ENCODE peak calls at places on chromosome 6, in five cellular contexts. B is progenitor cell of endocrine pancreas, Z is coronary artery, H is A549, N is fibroblast of mammary gland. U is an unnamed sample.

GRCh38 chr6:26045046-26045938 is 41.9 kb upstream of the HFE start:
- DNase-seq in B (no peak), Z (peak), H (peak), N (peak), U (peak)

GRCh38 chr6:127300411-127300810 is 33.7 kb downstream of the RNF146 start:
- DNase-seq in B (no peak), Z (no peak), H (peak), N (peak), U (no peak)

GRCh38 chr6:17600527-17601388 is 656 bp downstream of the FAM8A1 start:
- DNase-seq in B (peak), Z (peak), H (no peak), N (peak), U (peak)

GRCh38 chr6:129131282-129131681 is 248.3 kb downstream of the LAMA2 start:
- DNase-seq in B (no peak), Z (peak), H (no peak), N (peak), U (no peak)

GRCh38 chr6:28980797-28981390 is 24.2 kb downstream of the ZNF311 start:
- DNase-seq in B (peak), Z (no peak), H (peak), N (peak), U (peak)

GRCh38 chr6:105607624-105608392 is 204.9 kb upstream of the PREP start:
- DNase-seq in B (no peak), Z (no peak), H (no peak), N (no peak), U (no peak)

GRCh38 chr6:100460650-100461204 is 4.0 kb downstream of the SIM1 start:
- DNase-seq in B (no peak), Z (no peak), H (peak), N (no peak), U (no peak)

GRCh38 chr6:155483858-155484257 is 28.2 kb upstream of the NOX3 start:
- DNase-seq in B (no peak), Z (no peak), H (no peak), N (peak), U (no peak)

GRCh38 chr6:157061770-157062594 is 261.3 kb downstream of the TMEM242 start:
- DNase-seq in B (no peak), Z (no peak), H (no peak), N (no peak), U (no peak)

GRCh38 chr6:30169658-30170614 is 6.6 kb downstream of the TRIM15 start:
- DNase-seq in B (no peak), Z (no peak), H (peak), N (peak), U (peak)

GRCh38 chr6:160756021-160756420 is 54.0 kb downstream of the PLG start:
- DNase-seq in B (no peak), Z (no peak), H (no peak), N (no peak), U (no peak)

GRCh38 chr6:4611441-4612129 is 164.6 kb upstream of the CDYL start:
- DNase-seq in B (no peak), Z (no peak), H (no peak), N (peak), U (no peak)

GRCh38 chr6:113630738-113631535 is 226.2 kb upstream of the MARCKS start:
- DNase-seq in B (no peak), Z (no peak), H (no peak), N (peak), U (peak)

GRCh38 chr6:39362487-39362865 is 40.0 kb upstream of the KCNK16 start:
- DNase-seq in B (no peak), Z (no peak), H (no peak), N (no peak), U (no peak)

GRCh38 chr6:73323323-73323722 is 30.8 kb downstream of the DPPA5 start:
- DNase-seq in B (no peak), Z (no peak), H (no peak), N (no peak), U (no peak)

GRCh38 chr6:154928325-154928922 is 66.7 kb upstream of the TIAM2 start:
- DNase-seq in B (peak), Z (no peak), H (peak), N (peak), U (peak)

GRCh38 chr6:28675600-28675999 is 149.9 kb downstream of the GPX5 start:
- DNase-seq in B (no peak), Z (no peak), H (no peak), N (no peak), U (no peak)

GRCh38 chr6:155782320-155782730 is 326.7 kb upstream of the NOX3 start:
- DNase-seq in B (no peak), Z (no peak), H (peak), N (peak), U (no peak)

GRCh38 chr6:106512048-106512957 is 117.0 kb downstream of the RTN4IP1 start:
- DNase-seq in B (peak), Z (peak), H (peak), N (peak), U (peak)

GRCh38 chr6:83198486-83199172 is 5.5 kb downstream of the RWDD2A start:
- DNase-seq in B (no peak), Z (no peak), H (no peak), N (no peak), U (no peak)

GRCh38 chr6:169841251-169841650 is 89.8 kb downstream of the ERMARD start:
- DNase-seq in B (no peak), Z (no peak), H (no peak), N (no peak), U (no peak)

GRCh38 chr6:15330174-15330934 is 84.5 kb downstream of the JARID2 start:
- DNase-seq in B (no peak), Z (no peak), H (no peak), N (peak), U (peak)

GRCh38 chr6:6583836-6584235 is 4.7 kb upstream of the LY86 start:
- DNase-seq in B (no peak), Z (no peak), H (peak), N (no peak), U (peak)

GRCh38 chr6:169487579-169488205 is 214.1 kb downstream of the WDR27 start:
- DNase-seq in B (no peak), Z (no peak), H (no peak), N (peak), U (no peak)

GRCh38 chr6:70834520-70834919 is 122.3 kb downstream of the B3GAT2 start:
- DNase-seq in B (no peak), Z (no peak), H (no peak), N (peak), U (no peak)

GRCh38 chr6:40398810-40399477 is 188.2 kb downstream of the LRFN2 start:
- DNase-seq in B (no peak), Z (no peak), H (no peak), N (no peak), U (no peak)

DNA sequence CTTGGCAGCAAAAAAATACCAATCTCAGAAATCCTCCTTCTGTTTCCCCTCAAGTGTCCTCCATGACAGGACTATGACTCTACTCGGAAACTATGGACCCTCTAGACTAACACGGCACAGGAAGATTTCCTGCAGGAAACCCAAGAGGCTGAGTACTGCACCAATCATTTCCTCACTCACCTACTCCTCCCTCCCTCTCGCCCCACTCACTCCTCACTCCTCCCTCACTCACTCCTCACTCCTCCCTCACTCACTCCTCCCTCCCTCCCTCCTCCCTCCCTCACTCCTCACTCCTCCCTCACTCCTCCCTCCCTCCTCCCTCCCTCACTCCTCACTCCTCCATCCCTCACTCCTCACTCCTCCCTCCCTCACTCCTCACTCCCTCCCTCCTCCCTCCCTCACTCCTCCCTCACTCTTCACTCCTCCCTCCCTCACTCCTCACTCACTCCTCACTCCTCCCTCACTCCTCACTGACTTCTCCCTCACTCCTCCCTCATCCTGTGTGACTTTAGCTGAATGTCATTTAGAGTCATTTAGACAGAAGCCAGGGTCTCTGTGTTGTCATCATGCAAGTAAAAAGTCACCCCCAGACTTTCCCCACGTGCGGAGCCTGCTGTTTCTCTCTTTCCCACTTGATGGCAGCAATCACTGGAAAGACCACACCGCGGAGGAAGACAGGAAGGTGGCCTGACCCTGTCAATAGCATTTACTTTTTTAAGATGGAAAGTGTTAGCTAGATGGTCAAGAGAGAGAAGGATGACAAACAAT is 226.8 kb upstream of the PDE10A start:
- DNase-seq in B (no peak), Z (no peak), H (peak), N (peak), U (peak)
- TF ChIP-seq CTCF in B (peak), Z (no peak), H (peak), N (peak), U (peak)

GRCh38 chr6:118725944-118726343 is 74.6 kb upstream of the CEP85L start:
- DNase-seq in B (no peak), Z (no peak), H (no peak), N (no peak), U (peak)
- TF ChIP-seq CTCF in B (no peak), Z (no peak), H (no peak), N (no peak), U (peak)

GRCh38 chr6:14004258-14004657 is 79.5 kb downstream of the RNF182 start:
- DNase-seq in B (no peak), Z (no peak), H (no peak), N (no peak), U (no peak)

GRCh38 chr6:14001329-14002012 is 76.7 kb downstream of the RNF182 start:
- DNase-seq in B (no peak), Z (no peak), H (peak), N (peak), U (no peak)

GRCh38 chr6:13998356-13998755 is 73.6 kb downstream of the RNF182 start:
- DNase-seq in B (no peak), Z (no peak), H (no peak), N (no peak), U (no peak)

GRCh38 chr6:14002176-14002947 is 77.6 kb downstream of the RNF182 start:
- DNase-seq in B (no peak), Z (no peak), H (no peak), N (no peak), U (no peak)

GRCh38 chr6:14000901-14001300 is 76.1 kb downstream of the RNF182 start:
- DNase-seq in B (no peak), Z (no peak), H (no peak), N (peak), U (no peak)
- TF ChIP-seq CTCF in B (no peak), Z (no peak), H (no peak), N (no peak), U (no peak)

DNA sequence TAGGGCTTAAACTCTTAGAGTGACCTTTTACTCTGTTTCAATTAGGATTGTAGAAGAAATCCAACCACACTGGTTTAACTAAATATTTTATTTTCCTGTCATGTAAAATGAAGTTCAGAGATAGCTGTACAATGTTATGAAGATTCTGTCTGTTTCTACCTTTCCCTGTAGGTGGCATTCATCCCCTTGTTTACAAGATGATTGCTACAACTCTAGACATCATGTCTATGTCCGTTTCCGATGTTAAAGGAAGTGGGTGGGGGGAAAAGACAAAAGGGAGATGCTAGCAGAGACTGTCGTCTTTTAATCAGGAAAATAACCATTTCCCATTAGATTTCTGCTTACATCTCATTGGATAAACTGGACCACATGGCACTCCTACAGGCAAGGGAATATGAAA is 30.9 kb upstream of the RIMS1 start:
- DNase-seq in B (no peak), Z (no peak), H (peak), N (no peak), U (no peak)
- TF ChIP-seq CTCF in B (no peak), Z (no peak), H (no peak), N (no peak), U (no peak)

DNA sequence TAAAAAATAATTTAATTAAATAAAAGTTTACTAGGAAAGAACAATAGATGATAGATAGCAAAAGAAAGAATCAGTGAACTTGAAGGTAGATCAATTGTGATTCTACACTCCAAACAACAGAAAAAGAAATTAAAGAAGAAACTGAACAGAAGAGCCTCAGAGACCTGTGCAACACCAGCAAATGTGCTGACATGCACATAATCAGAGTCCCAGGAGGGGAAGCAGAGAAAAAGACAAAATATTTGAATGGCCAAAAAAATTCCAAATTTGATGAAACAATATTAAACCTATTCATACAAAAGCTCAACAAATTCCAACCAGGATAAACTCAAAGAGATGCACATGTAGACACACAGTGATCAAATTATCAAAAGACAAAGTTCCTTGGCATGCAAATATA is 267.5 kb upstream of the OPRM1 start:
- DNase-seq in B (no peak), Z (no peak), H (no peak), N (no peak), U (no peak)
- TF ChIP-seq CTCF in B (no peak), Z (no peak), H (no peak), N (no peak), U (no peak)

DNA sequence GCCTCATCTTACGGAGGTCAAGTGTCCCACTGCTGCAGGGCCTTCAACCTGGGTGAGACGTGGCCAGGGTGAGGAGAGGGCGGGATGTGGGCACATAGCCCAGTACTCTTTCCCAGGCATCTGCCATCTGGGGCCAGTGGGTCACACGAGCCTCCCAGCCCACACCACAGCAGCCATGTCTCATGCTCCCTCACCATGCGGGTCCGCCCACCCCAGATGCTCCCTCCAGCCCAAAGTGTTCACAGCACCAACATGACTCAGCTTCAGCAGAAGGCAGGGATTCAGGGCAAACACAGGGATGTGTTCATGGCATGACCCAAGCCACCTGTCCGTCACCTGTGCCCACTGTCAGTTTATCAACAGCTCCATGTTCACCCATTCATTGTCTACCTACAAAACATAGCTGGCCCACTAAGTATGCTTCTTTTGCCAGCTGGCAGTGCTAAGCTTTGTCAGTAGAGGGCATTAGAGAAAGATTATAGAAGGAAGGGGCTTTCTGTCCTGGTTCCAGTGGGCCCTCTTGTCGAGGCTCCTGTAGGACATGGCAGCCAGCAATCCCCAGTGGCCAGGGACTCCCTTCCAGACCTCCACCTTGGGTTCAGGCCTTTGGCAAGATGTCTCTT is 109.2 kb downstream of the FOXF2 start:
- DNase-seq in B (no peak), Z (no peak), H (no peak), N (peak), U (no peak)
- TF ChIP-seq CTCF in B (no peak), Z (no peak), H (no peak), N (peak), U (no peak)

GRCh38 chr6:111361648-111362047 is 121.4 kb downstream of the REV3L start:
- DNase-seq in B (no peak), Z (no peak), H (peak), N (peak), U (peak)
- TF ChIP-seq CTCF in B (peak), Z (no peak), H (peak), N (peak), U (no peak)

GRCh38 chr6:34583461-34583860 is 27.3 kb upstream of the SPDEF start:
- DNase-seq in B (no peak), Z (no peak), H (no peak), N (no peak), U (no peak)
- TF ChIP-seq CTCF in B (no peak), Z (no peak), H (peak), N (peak), U (no peak)

GRCh38 chr6:34027445-34027936 is 118.4 kb downstream of the GRM4 start:
- DNase-seq in B (peak), Z (no peak), H (peak), N (peak), U (peak)

GRCh38 chr6:34029489-34030280 is 116.2 kb downstream of the GRM4 start:
- DNase-seq in B (no peak), Z (no peak), H (no peak), N (no peak), U (no peak)

GRCh38 chr6:34025851-34026250 is 120.0 kb downstream of the GRM4 start:
- DNase-seq in B (no peak), Z (no peak), H (no peak), N (no peak), U (no peak)

GRCh38 chr6:34028691-34029360 is 117.1 kb downstream of the GRM4 start:
- DNase-seq in B (no peak), Z (no peak), H (no peak), N (no peak), U (no peak)

DNA sequence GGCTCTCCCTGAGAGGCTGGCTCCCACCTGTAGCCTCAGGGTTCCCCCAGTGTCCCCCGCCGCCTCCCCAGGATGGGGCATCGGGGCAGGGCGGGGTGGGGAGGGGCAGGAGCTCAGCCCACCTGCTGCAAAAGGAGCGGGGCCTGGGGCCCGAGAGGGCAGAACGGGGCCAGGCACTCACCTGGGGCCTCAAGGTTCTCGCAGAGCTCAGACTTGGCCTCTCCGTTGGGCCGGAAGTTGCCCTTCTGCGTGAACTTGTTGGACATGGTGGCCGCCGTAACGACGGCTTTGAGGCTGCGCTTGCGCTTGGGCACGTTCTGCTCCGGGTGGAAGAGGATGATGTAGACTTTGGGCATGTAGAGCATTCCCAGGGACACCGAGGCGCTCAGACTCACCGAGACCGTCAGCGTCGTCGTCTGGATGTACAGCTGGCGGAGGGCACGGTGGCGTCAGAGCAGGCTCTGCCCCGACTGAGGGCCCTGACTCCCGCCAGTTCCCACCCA is 117.9 kb downstream of the GRM4 start:
- DNase-seq in B (no peak), Z (no peak), H (no peak), N (no peak), U (no peak)
- TF ChIP-seq CTCF in B (no peak), Z (no peak), H (no peak), N (no peak), U (peak)

U was measured in activated CD8-positive, alpha-beta T cell treated with anti-CD3 and anti-CD28 coated beads for 36 hours.